ENCODE peak calls at places on chromosomes 7 and 10, in eight cellular contexts. One of them, this sample, is unnamed.

GRCh38 chr10:58897708-58898107 is 278.7 kb upstream of the PHYHIPL start:
- DNase-seq in caudate nucleus: no peak
- DNase-seq in activated CD4-positive, alpha-beta T cell treated with anti-CD3 and anti-CD28 coated beads for 48 hours: no peak
- DNase-seq in neuronal stem cell: no peak
- DNase-seq in right lobe of liver: no peak
- DNase-seq in GM04503: no peak
- DNase-seq in endothelial cell of umbilical vein: no peak
- DNase-seq in LoVo: no peak
- DNase-seq in this sample: no peak

GRCh38 chr10:427746-428519 is 261.5 kb downstream of the DIP2C start:
- DNase-seq in activated CD4-positive, alpha-beta T cell treated with anti-CD3 and anti-CD28 coated beads for 48 hours: no peak
- DNase-seq in LoVo: no peak
- DNase-seq in endothelial cell of umbilical vein: peak
- DNase-seq in caudate nucleus: no peak
- DNase-seq in GM04503: no peak
- DNase-seq in neuronal stem cell: no peak
- DNase-seq in right lobe of liver: no peak
- DNase-seq in this sample: no peak

GRCh38 chr10:29158066-29158465 is 130.8 kb upstream of the LYZL1 start:
- DNase-seq in endothelial cell of umbilical vein: no peak
- DNase-seq in neuronal stem cell: no peak
- DNase-seq in LoVo: no peak
- DNase-seq in caudate nucleus: no peak
- DNase-seq in GM04503: no peak
- DNase-seq in activated CD4-positive, alpha-beta T cell treated with anti-CD3 and anti-CD28 coated beads for 48 hours: no peak
- DNase-seq in right lobe of liver: no peak
- DNase-seq in this sample: no peak

GRCh38 chr10:3776796-3777571 is 8.0 kb downstream of the KLF6 start:
- DNase-seq in activated CD4-positive, alpha-beta T cell treated with anti-CD3 and anti-CD28 coated beads for 48 hours: peak
- DNase-seq in GM04503: peak
- DNase-seq in right lobe of liver: no peak
- DNase-seq in caudate nucleus: no peak
- DNase-seq in LoVo: peak
- DNase-seq in endothelial cell of umbilical vein: peak
- DNase-seq in neuronal stem cell: no peak
- DNase-seq in this sample: no peak

GRCh38 chr10:86206216-86206615 is 160.4 kb downstream of the GRID1 start:
- DNase-seq in GM04503: no peak
- DNase-seq in activated CD4-positive, alpha-beta T cell treated with anti-CD3 and anti-CD28 coated beads for 48 hours: no peak
- DNase-seq in endothelial cell of umbilical vein: no peak
- DNase-seq in neuronal stem cell: no peak
- DNase-seq in LoVo: no peak
- DNase-seq in right lobe of liver: no peak
- DNase-seq in caudate nucleus: no peak
- DNase-seq in this sample: no peak

GRCh38 chr10:21524526-21525366 is 736 bp downstream of the SKIDA1 start:
- DNase-seq in neuronal stem cell: no peak
- DNase-seq in activated CD4-positive, alpha-beta T cell treated with anti-CD3 and anti-CD28 coated beads for 48 hours: no peak
- DNase-seq in LoVo: no peak
- DNase-seq in caudate nucleus: peak
- DNase-seq in right lobe of liver: no peak
- DNase-seq in endothelial cell of umbilical vein: peak
- DNase-seq in GM04503: no peak
- DNase-seq in this sample: no peak

GRCh38 chr7:83629117-83629880 is 19.6 kb downstream of the SEMA3E start:
- DNase-seq in LoVo: no peak
- DNase-seq in right lobe of liver: no peak
- DNase-seq in activated CD4-positive, alpha-beta T cell treated with anti-CD3 and anti-CD28 coated beads for 48 hours: no peak
- DNase-seq in caudate nucleus: no peak
- DNase-seq in neuronal stem cell: no peak
- DNase-seq in GM04503: no peak
- DNase-seq in endothelial cell of umbilical vein: no peak
- DNase-seq in this sample: no peak

GRCh38 chr10:97676770-97677581 is 10.1 kb downstream of the AVPI1 start:
- DNase-seq in LoVo: peak
- DNase-seq in GM04503: no peak
- DNase-seq in caudate nucleus: peak
- DNase-seq in activated CD4-positive, alpha-beta T cell treated with anti-CD3 and anti-CD28 coated beads for 48 hours: peak
- DNase-seq in endothelial cell of umbilical vein: peak
- DNase-seq in neuronal stem cell: peak
- DNase-seq in right lobe of liver: no peak
- DNase-seq in this sample: no peak

GRCh38 chr7:92622680-92623079 is 32.5 kb upstream of the FAM133B start:
- DNase-seq in right lobe of liver: no peak
- DNase-seq in caudate nucleus: no peak
- DNase-seq in neuronal stem cell: no peak
- DNase-seq in LoVo: no peak
- DNase-seq in endothelial cell of umbilical vein: no peak
- DNase-seq in GM04503: no peak
- DNase-seq in activated CD4-positive, alpha-beta T cell treated with anti-CD3 and anti-CD28 coated beads for 48 hours: no peak
- DNase-seq in this sample: no peak